ENCODE peak calls at places on chromosomes 2 and 18, in four cellular contexts. One of them, this sample, is unnamed.

GRCh38 chr2:2392332-2392731 is 61.3 kb upstream of the MYT1L start:
- DNase-seq in GM13977: no peak
- DNase-seq in NCI-H1105: no peak
- DNase-seq in activated T-helper 1 cell treated with anti-CD3 and anti-CD28 coated beads, Interleukin-2, amount 50 U/mL, for 16 hours: no peak
- DNase-seq in this sample: no peak

GRCh38 chr2:237025090-237025865 is 60.4 kb upstream of the COPS8 start:
- DNase-seq in GM13977: no peak
- DNase-seq in NCI-H1105: no peak
- DNase-seq in activated T-helper 1 cell treated with anti-CD3 and anti-CD28 coated beads, Interleukin-2, amount 50 U/mL, for 16 hours: no peak
- DNase-seq in this sample: peak

GRCh38 chr2:5991305-5991968 is 299.3 kb downstream of the SOX11 start:
- DNase-seq in GM13977: no peak
- DNase-seq in NCI-H1105: no peak
- DNase-seq in activated T-helper 1 cell treated with anti-CD3 and anti-CD28 coated beads, Interleukin-2, amount 50 U/mL, for 16 hours: no peak
- DNase-seq in this sample: no peak

GRCh38 chr18:25561923-25562322 is 210.0 kb upstream of the ZNF521 start:
- DNase-seq in GM13977: peak
- DNase-seq in NCI-H1105: no peak
- DNase-seq in activated T-helper 1 cell treated with anti-CD3 and anti-CD28 coated beads, Interleukin-2, amount 50 U/mL, for 16 hours: no peak
- DNase-seq in this sample: no peak

GRCh38 chr18:9701604-9702324 is 6.3 kb upstream of the RAB31 start:
- DNase-seq in GM13977: no peak
- DNase-seq in NCI-H1105: no peak
- DNase-seq in activated T-helper 1 cell treated with anti-CD3 and anti-CD28 coated beads, Interleukin-2, amount 50 U/mL, for 16 hours: no peak
- DNase-seq in this sample: peak

GRCh38 chr2:25700221-25700660 is 26.9 kb upstream of the DTNB start:
- DNase-seq in GM13977: peak
- DNase-seq in NCI-H1105: peak
- DNase-seq in activated T-helper 1 cell treated with anti-CD3 and anti-CD28 coated beads, Interleukin-2, amount 50 U/mL, for 16 hours: no peak
- DNase-seq in this sample: peak

GRCh38 chr2:240353086-240353798 is 82.2 kb upstream of the GPC1 start:
- DNase-seq in GM13977: no peak
- DNase-seq in NCI-H1105: peak
- DNase-seq in activated T-helper 1 cell treated with anti-CD3 and anti-CD28 coated beads, Interleukin-2, amount 50 U/mL, for 16 hours: no peak
- DNase-seq in this sample: peak

GRCh38 chr2:228556707-228557106 is 375.2 kb upstream of the SPHKAP start:
- DNase-seq in GM13977: no peak
- DNase-seq in NCI-H1105: no peak
- DNase-seq in activated T-helper 1 cell treated with anti-CD3 and anti-CD28 coated beads, Interleukin-2, amount 50 U/mL, for 16 hours: no peak
- DNase-seq in this sample: peak

GRCh38 chr2:5696351-5696740 is 4.2 kb downstream of the SOX11 start:
- DNase-seq in GM13977: no peak
- DNase-seq in NCI-H1105: peak
- DNase-seq in activated T-helper 1 cell treated with anti-CD3 and anti-CD28 coated beads, Interleukin-2, amount 50 U/mL, for 16 hours: no peak
- DNase-seq in this sample: no peak

GRCh38 chr2:73701968-73702665 is 35.0 kb downstream of the TPRKB start:
- DNase-seq in GM13977: no peak
- DNase-seq in NCI-H1105: no peak
- DNase-seq in activated T-helper 1 cell treated with anti-CD3 and anti-CD28 coated beads, Interleukin-2, amount 50 U/mL, for 16 hours: no peak
- DNase-seq in this sample: no peak

GRCh38 chr2:108621689-108622681 is 87.7 kb downstream of the LIMS1 start:
- DNase-seq in GM13977: no peak
- DNase-seq in NCI-H1105: no peak
- DNase-seq in activated T-helper 1 cell treated with anti-CD3 and anti-CD28 coated beads, Interleukin-2, amount 50 U/mL, for 16 hours: no peak
- DNase-seq in this sample: no peak

GRCh38 chr2:11305958-11306357 is 38.5 kb downstream of the ROCK2 start:
- DNase-seq in GM13977: no peak
- DNase-seq in NCI-H1105: no peak
- DNase-seq in activated T-helper 1 cell treated with anti-CD3 and anti-CD28 coated beads, Interleukin-2, amount 50 U/mL, for 16 hours: no peak
- DNase-seq in this sample: peak

GRCh38 chr2:86441392-86441788 is 219 bp downstream of the KDM3A start:
- DNase-seq in GM13977: no peak
- DNase-seq in NCI-H1105: no peak
- DNase-seq in activated T-helper 1 cell treated with anti-CD3 and anti-CD28 coated beads, Interleukin-2, amount 50 U/mL, for 16 hours: no peak
- DNase-seq in this sample: no peak

GRCh38 chr2:188326669-188327301 is 35.1 kb downstream of the GULP1 start:
- DNase-seq in GM13977: no peak
- DNase-seq in NCI-H1105: no peak
- DNase-seq in activated T-helper 1 cell treated with anti-CD3 and anti-CD28 coated beads, Interleukin-2, amount 50 U/mL, for 16 hours: no peak
- DNase-seq in this sample: no peak

GRCh38 chr18:11721720-11722119 is 32.7 kb downstream of the GNAL start:
- DNase-seq in GM13977: no peak
- DNase-seq in NCI-H1105: no peak
- DNase-seq in activated T-helper 1 cell treated with anti-CD3 and anti-CD28 coated beads, Interleukin-2, amount 50 U/mL, for 16 hours: no peak
- DNase-seq in this sample: no peak

GRCh38 chr2:193350509-193350908 is 1155.8 kb upstream of the TMEFF2 start:
- DNase-seq in GM13977: no peak
- DNase-seq in NCI-H1105: no peak
- DNase-seq in activated T-helper 1 cell treated with anti-CD3 and anti-CD28 coated beads, Interleukin-2, amount 50 U/mL, for 16 hours: no peak
- DNase-seq in this sample: peak

GRCh38 chr2:13770279-13770678 is 862.2 kb upstream of the LRATD1 start:
- DNase-seq in GM13977: no peak
- DNase-seq in NCI-H1105: no peak
- DNase-seq in activated T-helper 1 cell treated with anti-CD3 and anti-CD28 coated beads, Interleukin-2, amount 50 U/mL, for 16 hours: no peak
- DNase-seq in this sample: no peak